ENCODE peak calls at places on chromosome 6, in six cellular contexts. F is endothelial cell; E is activated CD4-positive, alpha-beta T cell treated with anti-CD3 and anti-CD28 coated beads, Interleukin-2, amount 50 U/mL, for 24 hours; J is mucosa of descending colon; S is posterior cingulate gyrus; H is GM19239. V is an unnamed sample.

GRCh38 chr6:50471041-50471440 is 242.3 kb upstream of the TFAP2D start:
- DNase-seq in E (no peak), S (no peak), J (no peak), H (no peak), F (no peak), V (no peak)

GRCh38 chr6:20879526-20879925 is 345.3 kb downstream of the CDKAL1 start:
- DNase-seq in S (no peak), E (no peak), F (peak; percentile 22), H (no peak), J (no peak), V (no peak)

GRCh38 chr6:89984926-89985743 is 90.9 kb downstream of the GJA10 start:
- DNase-seq in J (no peak), E (no peak), H (no peak), F (no peak), S (peak; percentile 73), V (peak; percentile 23)

GRCh38 chr6:140540743-140541142 is 1166.3 kb upstream of the CITED2 start:
- DNase-seq in S (no peak), F (no peak), E (no peak), H (no peak), J (no peak), V (no peak)

GRCh38 chr6:16846399-16846778 is 85.1 kb upstream of the ATXN1 start:
- DNase-seq in F (no peak), E (no peak), H (no peak), J (no peak), S (no peak), V (no peak)

GRCh38 chr6:10256113-10256690 is 158.7 kb downstream of the TFAP2A start:
- DNase-seq in J (no peak), E (no peak), F (no peak), S (no peak), H (peak; percentile 12), V (no peak)

GRCh38 chr6:10316327-10316726 is 98.5 kb downstream of the TFAP2A start:
- DNase-seq in E (no peak), J (no peak), S (peak; percentile 59), F (no peak), H (no peak), V (peak; percentile 17)

GRCh38 chr6:105609375-105609991 is 206.6 kb upstream of the PREP start:
- DNase-seq in E (no peak), J (peak; percentile 56), H (no peak), F (no peak), S (no peak), V (peak; percentile 48)

GRCh38 chr6:116662186-116662585 is 6.4 kb downstream of the ZUP1 start:
- DNase-seq in H (no peak), F (no peak), J (no peak), S (no peak), E (no peak), V (no peak)

GRCh38 chr6:85669735-85670194 is 27.1 kb upstream of the SYNCRIP start:
- DNase-seq in J (no peak), S (no peak), F (no peak), H (peak; percentile 45), E (no peak), V (no peak)

V was measured in colonic mucosa.